ENCODE peak calls at places on chromosomes 11 and 22, in four cellular contexts. U, H, K and I are unnamed samples.

GRCh38 chr22:41425704-41426365 is 20.8 kb downstream of the TOB2 start:
- DNase-seq in K (no peak), H (no peak), U (no peak), I (no peak)

GRCh38 chr11:2652362-2652761 is 47.4 kb downstream of the KCNQ1OT1 start:
- DNase-seq in H (no peak), U (no peak), K (peak; percentile 18), I (no peak)

GRCh38 chr22:25875461-25875860 is 133.5 kb downstream of the MYO18B start:
- DNase-seq in K (no peak), H (no peak), U (no peak), I (no peak)

GRCh38 chr11:96388891-96389603 is 665 bp downstream of the CCDC82 start:
- DNase-seq in H (peak; percentile 46), U (peak; percentile 32), K (peak; percentile 66), I (peak; percentile 19)

GRCh38 chr11:44565746-44566558 is 489 bp downstream of the CD82 start:
- DNase-seq in U (no peak), K (no peak), H (no peak), I (no peak)

GRCh38 chr11:61769169-61769920 is 16.9 kb downstream of the MYRF start:
- DNase-seq in H (peak; percentile 90), K (no peak), U (peak; percentile 52), I (no peak)

GRCh38 chr11:42536961-42537360 is 774.8 kb upstream of the API5 start:
- DNase-seq in K (no peak), U (no peak), H (no peak), I (no peak)

GRCh38 chr11:58958500-58958899 is 19.2 kb downstream of the GLYATL1 start:
- DNase-seq in H (peak; percentile 23), K (peak; percentile 24), U (peak; percentile 58), I (peak; percentile 2)

GRCh38 chr11:15101072-15101701 is 13.5 kb upstream of the INSC start:
- DNase-seq in K (peak; percentile 73), H (peak; percentile 39), U (peak; percentile 62), I (no peak)

GRCh38 chr22:25148149-25148691 is 51.4 kb upstream of the CRYBB3 start:
- DNase-seq in H (no peak), K (no peak), U (peak; percentile 9), I (no peak)

GRCh38 chr11:132205006-132205405 is 834.6 kb downstream of the NTM start:
- DNase-seq in K (no peak), H (no peak), U (no peak), I (no peak)

GRCh38 chr11:68677432-68677831 is 6.9 kb upstream of the GAL start:
- DNase-seq in U (peak; percentile 72), K (peak; percentile 83), H (peak; percentile 51), I (no peak)

GRCh38 chr22:36528795-36529718 is at the start of gene EIF3D:
- DNase-seq in K (peak; percentile 91), H (peak; percentile 99), U (peak; percentile 83), I (peak; percentile 99)

GRCh38 chr11:22800482-22800881 is 29.1 kb downstream of the SVIP start:
- DNase-seq in K (no peak), H (no peak), U (no peak), I (no peak)

GRCh38 chr22:43883012-43883661 is 8.7 kb downstream of the PNPLA5 start:
- DNase-seq in K (peak; percentile 74), U (peak; percentile 73), H (peak; percentile 77), I (no peak)

GRCh38 chr11:57323503-57324153 is 1.1 kb downstream of the TNKS1BP1 start:
- DNase-seq in U (peak; percentile 27), H (no peak), K (no peak), I (no peak)

GRCh38 chr22:19122752-19123492 is 710 bp upstream of the DGCR2 start:
- DNase-seq in H (no peak), U (no peak), K (peak; percentile 63), I (no peak)

GRCh38 chr11:86931965-86932332 is 23.2 kb downstream of the FZD4 start:
- DNase-seq in K (no peak), U (peak; percentile 56), H (no peak), I (no peak)

GRCh38 chr22:35205956-35206355 is 51.3 kb upstream of the HMGXB4 start:
- DNase-seq in H (no peak), U (no peak), K (no peak), I (no peak)

DNA sequence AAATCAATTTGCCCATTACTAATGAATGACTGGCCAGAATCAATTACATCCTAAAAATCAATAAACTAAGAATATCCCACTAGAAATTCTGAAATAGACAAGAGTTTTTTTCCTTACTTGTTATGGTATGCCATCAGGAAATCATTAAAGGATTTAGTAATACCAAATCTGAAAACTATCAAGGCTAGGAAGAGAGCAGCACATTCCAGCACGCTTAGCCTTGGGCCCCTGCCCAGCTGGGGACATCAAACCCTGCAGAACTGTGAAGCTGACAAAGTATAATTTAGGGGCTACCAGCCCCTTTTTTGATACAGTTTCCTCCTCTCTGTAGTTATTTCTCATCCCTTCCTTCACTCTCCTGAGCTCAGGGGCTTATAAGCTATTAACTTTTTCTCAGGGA is 247.8 kb upstream of the ZC3H12C start:
- DNase-seq in H (no peak), U (no peak), K (no peak), I (no peak)
- TF ChIP-seq CTCF in H (no peak), U (no peak), K (no peak), I (no peak)

DNA sequence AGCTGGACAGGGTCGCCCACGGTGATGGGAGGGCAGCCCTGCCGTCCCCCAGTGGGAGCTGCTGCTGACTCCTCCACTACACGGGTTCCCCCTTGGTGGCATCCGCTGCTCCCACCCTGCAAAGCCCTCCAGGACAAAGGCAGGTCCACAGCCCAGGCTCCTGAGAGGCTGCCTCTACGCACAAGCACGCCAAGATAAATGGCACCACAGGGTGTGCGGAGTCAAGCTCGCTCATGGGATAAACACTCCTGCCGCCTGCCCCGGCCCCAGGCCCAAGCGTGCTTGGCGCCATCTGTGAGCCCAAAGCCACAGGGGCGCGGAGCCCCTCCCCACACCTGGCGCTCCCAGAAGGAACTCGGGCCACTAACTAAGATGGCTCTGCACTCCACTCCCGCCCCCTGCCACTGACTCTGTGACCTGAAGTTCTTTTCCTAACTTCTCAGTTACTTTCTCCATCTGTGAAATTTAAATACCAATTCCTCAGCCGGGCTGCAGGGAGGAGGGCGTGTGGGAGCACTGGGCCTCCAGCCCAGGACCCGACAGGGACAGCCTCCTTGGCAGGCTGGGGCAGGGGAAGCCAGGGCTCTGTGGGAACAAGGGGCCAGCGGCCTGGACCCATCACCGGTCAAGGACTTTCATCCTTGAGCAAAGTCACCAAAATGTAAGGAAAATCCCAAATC is 14.9 kb downstream of the EHD1 start:
- DNase-seq in K (no peak), U (no peak), H (no peak), I (no peak)
- TF ChIP-seq FOXM1 in K (no peak), U (no peak), H (no peak), I (no peak)

DNA sequence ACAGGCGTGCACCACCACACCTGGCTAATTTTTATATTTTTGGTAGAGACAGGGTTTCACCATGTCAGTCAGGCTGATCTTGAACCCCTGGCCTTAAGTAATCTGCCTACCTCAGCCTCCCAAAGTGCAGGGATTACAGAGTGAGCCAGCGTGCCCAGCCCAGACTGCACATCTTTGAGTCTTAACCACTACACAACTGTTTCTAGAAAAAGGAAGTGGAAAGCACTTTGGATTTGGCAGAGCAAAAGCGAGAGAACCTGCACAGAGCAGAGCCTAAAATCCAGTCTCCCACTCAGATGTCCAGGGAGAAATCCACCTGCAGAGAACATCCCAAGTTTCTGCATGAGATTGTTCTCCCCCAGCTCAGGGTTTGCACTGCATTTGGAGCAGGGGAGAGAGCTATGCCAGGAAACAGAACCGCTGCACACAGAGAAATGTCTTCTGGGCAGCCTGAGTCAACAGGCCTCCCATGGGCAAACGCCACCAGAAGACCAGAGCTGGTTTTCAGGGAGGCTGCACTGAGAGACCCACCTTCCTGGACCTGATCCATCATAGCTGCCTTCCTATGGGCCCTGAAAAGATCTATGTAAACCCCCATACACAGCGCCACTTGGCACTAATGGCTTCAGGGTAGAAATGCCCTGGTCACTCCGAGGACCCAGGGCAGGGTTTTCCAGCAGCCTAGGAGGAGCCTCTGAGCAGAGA is 54.0 kb downstream of the RPUSD4 start:
- DNase-seq in U (no peak), H (no peak), K (no peak), I (no peak)
- H3K4me2 ChIP-seq in U (no peak overlapping the region), H (peak overlapping the region; percentile 87), K (no peak overlapping the region), I (no peak overlapping the region)

GRCh38 chr11:122756417-122756816 is 81.9 kb upstream of the CRTAM start:
- DNase-seq in K (no peak), U (no peak), H (no peak), I (no peak)
- TF ChIP-seq CTCF in K (no peak), U (no peak), H (peak; percentile 30), I (peak; percentile 32)